ENCODE peak calls at places on chromosomes 12 and 14, in five cellular contexts. V, K, X, R and G are unnamed samples.
A peak's percentile ranks its signal among the peaks of the same experiment; 100 is the strongest.

GRCh38 chr14:31788340-31788739 is 227.1 kb downstream of the NUBPL start:
- DNase-seq in K (no peak), V (no peak), R (peak; percentile 13), X (no peak), G (no peak)

GRCh38 chr12:48979602-48980388 is 1.7 kb downstream of the WNT1 start:
- DNase-seq in X (no peak), R (no peak), V (peak; percentile 10), K (no peak), G (no peak)

GRCh38 chr12:64633940-64634337 is 23.6 kb downstream of the RASSF3 start:
- DNase-seq in R (peak; percentile 78), X (no peak), K (no peak), V (no peak), G (no peak)

GRCh38 chr12:92398565-92399309 is 253.1 kb upstream of the BTG1 start:
- DNase-seq in R (no peak), X (no peak), V (no peak), K (no peak), G (no peak)

GRCh38 chr14:90732142-90732541 is 84.1 kb downstream of the TTC7B start:
- DNase-seq in R (no peak), K (no peak), X (no peak), V (no peak), G (no peak)

GRCh38 chr12:52915637-52916036 is 10.8 kb upstream of the KRT8 start:
- DNase-seq in K (no peak), V (no peak), R (no peak), X (no peak), G (no peak)

GRCh38 chr12:88145567-88146347 is 3.6 kb downstream of the TMTC3 start:
- DNase-seq in V (no peak), R (no peak), K (no peak), X (no peak), G (no peak)

GRCh38 chr12:118055144-118055557 is 5.8 kb downstream of the WSB2 start:
- DNase-seq in V (peak; percentile 75), X (peak; percentile 43), R (peak; percentile 73), K (peak; percentile 70), G (no peak)

GRCh38 chr14:92676448-92677086 is 71.9 kb downstream of the LGMN start:
- DNase-seq in K (no peak), V (no peak), X (no peak), R (no peak), G (no peak)

GRCh38 chr14:55699131-55700057 is 119.4 kb downstream of the KTN1 start:
- DNase-seq in R (peak; percentile 75), X (no peak), V (no peak), K (no peak), G (no peak)

GRCh38 chr12:40693503-40693863 is 1.2 kb downstream of the CNTN1 start:
- DNase-seq in X (peak; percentile 63), K (peak; percentile 76), R (no peak), V (no peak), G (no peak)

GRCh38 chr12:116855744-116856470 is 25.3 kb downstream of the HRK start:
- DNase-seq in K (no peak), V (no peak), X (no peak), R (no peak), G (no peak)

GRCh38 chr12:31250179-31250578 is 75.8 kb downstream of the SINHCAF start:
- DNase-seq in X (no peak), K (no peak), V (no peak), R (no peak), G (no peak)

GRCh38 chr14:59305231-59305630 is 116.8 kb downstream of the DAAM1 start:
- DNase-seq in R (no peak), X (no peak), K (no peak), V (no peak), G (no peak)

GRCh38 chr14:99605299-99605961 is 1.4 kb upstream of the CCDC85C start:
- DNase-seq in X (peak; percentile 62), V (peak; percentile 54), R (peak; percentile 80), K (peak; percentile 89), G (peak; percentile 37)

GRCh38 chr12:109777544-109777943 is 55.7 kb downstream of the TRPV4 start:
- DNase-seq in K (peak; percentile 73), R (peak; percentile 43), X (no peak), V (peak; percentile 30), G (no peak)

GRCh38 chr12:80712866-80713265 is 3.8 kb upstream of the MYF5 start:
- DNase-seq in X (no peak), V (no peak), R (no peak), K (no peak), G (no peak)

GRCh38 chr12:14913381-14913781 is 25.0 kb downstream of the ERP27 start:
- DNase-seq in V (no peak), R (no peak), K (peak; percentile 14), X (no peak), G (no peak)

GRCh38 chr12:117140397-117141096 is 41.3 kb upstream of the TESC start:
- DNase-seq in V (no peak), X (no peak), K (no peak), R (no peak), G (no peak)

GRCh38 chr12:83642205-83642604 is 955.5 kb downstream of the TMTC2 start:
- DNase-seq in X (no peak), K (no peak), V (no peak), R (no peak), G (no peak)

GRCh38 chr12:24948452-24948815 is 467 bp downstream of the BCAT1 start:
- DNase-seq in K (no peak), X (peak; percentile 14), R (peak; percentile 55), V (peak; percentile 25), G (no peak)

GRCh38 chr12:105331805-105332251 is 1.3 kb downstream of the C12orf75 start:
- DNase-seq in K (no peak), R (no peak), X (no peak), V (no peak), G (no peak)

GRCh38 chr12:5272061-5272820 is 159.7 kb upstream of the NTF3 start:
- DNase-seq in X (no peak), K (no peak), R (no peak), V (no peak), G (no peak)

GRCh38 chr14:100673085-100673806 is 53.4 kb upstream of the DLK1 start:
- DNase-seq in K (peak; percentile 68), V (no peak), R (no peak), X (no peak), G (peak; percentile 63)

GRCh38 chr12:5318874-5319273 is 113.0 kb upstream of the NTF3 start:
- DNase-seq in R (no peak), K (no peak), V (no peak), X (no peak), G (no peak)

GRCh38 chr12:45336762-45337596 is 121.1 kb downstream of the ANO6 start:
- DNase-seq in X (no peak), V (no peak), R (peak; percentile 21), K (no peak), G (no peak)

GRCh38 chr14:31926652-31927347 is 150.3 kb upstream of the ARHGAP5 start:
- DNase-seq in R (peak; percentile 91), K (no peak), X (no peak), V (no peak), G (no peak)

GRCh38 chr12:115481141-115481540 is 796.4 kb downstream of the MED13L start:
- DNase-seq in R (no peak), K (no peak), V (no peak), X (no peak), G (no peak)

GRCh38 chr14:93303659-93304058 is 29.2 kb downstream of the BTBD7 start:
- DNase-seq in R (no peak), V (no peak), X (no peak), K (peak; percentile 87), G (no peak)

GRCh38 chr14:59140441-59140840 is 48.0 kb upstream of the DAAM1 start:
- DNase-seq in X (no peak), K (no peak), R (no peak), V (no peak), G (no peak)

GRCh38 chr14:42045393-42045792 is 438.7 kb downstream of the LRFN5 start:
- DNase-seq in V (no peak), X (no peak), K (no peak), R (no peak), G (no peak)

GRCh38 chr14:36054353-36055051 is 122.0 kb downstream of the PTCSC3 start:
- DNase-seq in X (no peak), R (no peak), K (no peak), V (no peak), G (no peak)

GRCh38 chr12:106248177-106248848 is 493 bp upstream of the CKAP4 start:
- DNase-seq in X (no peak), R (peak; percentile 71), K (peak; percentile 25), V (no peak), G (no peak)

GRCh38 chr12:26935636-26936378 is 2.0 kb downstream of the INTS13 start:
- DNase-seq in X (no peak), K (no peak), V (no peak), R (peak; percentile 20), G (no peak)

GRCh38 chr12:106953352-106954260 is 2.1 kb upstream of the TMEM263 start:
- DNase-seq in K (no peak), V (no peak), X (no peak), R (no peak), G (no peak)

GRCh38 chr12:89326260-89327040 is 25.9 kb downstream of the DUSP6 start:
- DNase-seq in R (peak; percentile 10), V (no peak), K (no peak), X (peak; percentile 58), G (no peak)

GRCh38 chr14:22883191-22883976 is at the start of gene REM2:
- DNase-seq in K (peak; percentile 12), R (no peak), V (no peak), X (peak; percentile 20), G (peak; percentile 28)

GRCh38 chr12:22333186-22333745 is 1.2 kb downstream of the ST8SIA1 start:
- DNase-seq in X (no peak), R (no peak), V (no peak), K (no peak), G (no peak)

GRCh38 chr12:50220357-50221061 is 53.3 kb upstream of the CERS5 start:
- DNase-seq in K (no peak), V (peak; percentile 41), X (no peak), R (peak; percentile 82), G (no peak)

GRCh38 chr12:1001507-1001906 is 10.5 kb downstream of the ERC1 start:
- DNase-seq in R (no peak), K (no peak), V (no peak), X (no peak), G (no peak)